ENCODE peak calls at places on chromosomes 6 and 20, in six cellular contexts. One of them, this sample, is unnamed.

GRCh38 chr6:29976588-29977424 is 34.5 kb downstream of the HLA-A start:
- DNase-seq in neural crest cell: peak
- DNase-seq in NCI-H2029 treated with DMSO at 0.1 percent for 48 hours: peak
- DNase-seq in left lung: peak
- DNase-seq in stimulated activated CD4-positive, alpha-beta T cell treated with anti-CD3 and anti-CD28 coated beads, Interleukin-4, amount 100 ng/mL, for 24 hours: peak
- DNase-seq in stomach: peak
- DNase-seq in this sample: peak

GRCh38 chr6:32329141-32329540 is 42.6 kb downstream of the TSBP1 start:
- DNase-seq in left lung: no peak
- DNase-seq in stomach: no peak
- DNase-seq in NCI-H2029 treated with DMSO at 0.1 percent for 48 hours: no peak
- DNase-seq in stimulated activated CD4-positive, alpha-beta T cell treated with anti-CD3 and anti-CD28 coated beads, Interleukin-4, amount 100 ng/mL, for 24 hours: no peak
- DNase-seq in neural crest cell: no peak
- DNase-seq in this sample: no peak

GRCh38 chr20:43787937-43788336 is 61.1 kb upstream of the GTSF1L start:
- DNase-seq in left lung: no peak
- DNase-seq in NCI-H2029 treated with DMSO at 0.1 percent for 48 hours: no peak
- DNase-seq in stimulated activated CD4-positive, alpha-beta T cell treated with anti-CD3 and anti-CD28 coated beads, Interleukin-4, amount 100 ng/mL, for 24 hours: no peak
- DNase-seq in stomach: no peak
- DNase-seq in neural crest cell: no peak
- DNase-seq in this sample: no peak

GRCh38 chr6:12286381-12287132 is 3.6 kb upstream of the EDN1 start:
- DNase-seq in NCI-H2029 treated with DMSO at 0.1 percent for 48 hours: no peak
- DNase-seq in stomach: no peak
- DNase-seq in stimulated activated CD4-positive, alpha-beta T cell treated with anti-CD3 and anti-CD28 coated beads, Interleukin-4, amount 100 ng/mL, for 24 hours: no peak
- DNase-seq in neural crest cell: no peak
- DNase-seq in left lung: no peak
- DNase-seq in this sample: no peak

GRCh38 chr6:144151010-144151727 is 852 bp downstream of the STX11 start:
- DNase-seq in neural crest cell: no peak
- DNase-seq in stomach: no peak
- DNase-seq in NCI-H2029 treated with DMSO at 0.1 percent for 48 hours: no peak
- DNase-seq in stimulated activated CD4-positive, alpha-beta T cell treated with anti-CD3 and anti-CD28 coated beads, Interleukin-4, amount 100 ng/mL, for 24 hours: peak
- DNase-seq in left lung: no peak
- DNase-seq in this sample: no peak

GRCh38 chr6:90484903-90485302 is 102.0 kb downstream of the MAP3K7 start:
- DNase-seq in left lung: no peak
- DNase-seq in stimulated activated CD4-positive, alpha-beta T cell treated with anti-CD3 and anti-CD28 coated beads, Interleukin-4, amount 100 ng/mL, for 24 hours: no peak
- DNase-seq in NCI-H2029 treated with DMSO at 0.1 percent for 48 hours: no peak
- DNase-seq in stomach: no peak
- DNase-seq in neural crest cell: peak
- DNase-seq in this sample: peak

GRCh38 chr6:36907781-36908180 is 22.0 kb downstream of the C6orf89 start:
- DNase-seq in NCI-H2029 treated with DMSO at 0.1 percent for 48 hours: peak
- DNase-seq in stomach: peak
- DNase-seq in stimulated activated CD4-positive, alpha-beta T cell treated with anti-CD3 and anti-CD28 coated beads, Interleukin-4, amount 100 ng/mL, for 24 hours: no peak
- DNase-seq in neural crest cell: no peak
- DNase-seq in left lung: no peak
- DNase-seq in this sample: peak

GRCh38 chr6:170208651-170209353 is 82.1 kb downstream of the DLL1 start:
- DNase-seq in stomach: peak
- DNase-seq in stimulated activated CD4-positive, alpha-beta T cell treated with anti-CD3 and anti-CD28 coated beads, Interleukin-4, amount 100 ng/mL, for 24 hours: peak
- DNase-seq in left lung: no peak
- DNase-seq in NCI-H2029 treated with DMSO at 0.1 percent for 48 hours: no peak
- DNase-seq in neural crest cell: no peak
- DNase-seq in this sample: peak

GRCh38 chr6:27809939-27810767 is 102.0 kb downstream of the OR2B2 start:
- DNase-seq in stimulated activated CD4-positive, alpha-beta T cell treated with anti-CD3 and anti-CD28 coated beads, Interleukin-4, amount 100 ng/mL, for 24 hours: peak
- DNase-seq in left lung: peak
- DNase-seq in NCI-H2029 treated with DMSO at 0.1 percent for 48 hours: peak
- DNase-seq in stomach: peak
- DNase-seq in neural crest cell: peak
- DNase-seq in this sample: no peak

GRCh38 chr20:57598060-57598459 is 22.2 kb downstream of the ZBP1 start:
- DNase-seq in NCI-H2029 treated with DMSO at 0.1 percent for 48 hours: no peak
- DNase-seq in stimulated activated CD4-positive, alpha-beta T cell treated with anti-CD3 and anti-CD28 coated beads, Interleukin-4, amount 100 ng/mL, for 24 hours: no peak
- DNase-seq in left lung: peak
- DNase-seq in neural crest cell: no peak
- DNase-seq in stomach: no peak
- DNase-seq in this sample: no peak

GRCh38 chr20:60108397-60108796 is 150.2 kb downstream of the CDH26 start:
- DNase-seq in neural crest cell: no peak
- DNase-seq in stomach: no peak
- DNase-seq in NCI-H2029 treated with DMSO at 0.1 percent for 48 hours: no peak
- DNase-seq in left lung: no peak
- DNase-seq in stimulated activated CD4-positive, alpha-beta T cell treated with anti-CD3 and anti-CD28 coated beads, Interleukin-4, amount 100 ng/mL, for 24 hours: no peak
- DNase-seq in this sample: no peak

GRCh38 chr6:136969433-136969832 is 47.3 kb downstream of the SLC35D3 start:
- DNase-seq in stomach: peak
- DNase-seq in NCI-H2029 treated with DMSO at 0.1 percent for 48 hours: no peak
- DNase-seq in stimulated activated CD4-positive, alpha-beta T cell treated with anti-CD3 and anti-CD28 coated beads, Interleukin-4, amount 100 ng/mL, for 24 hours: no peak
- DNase-seq in neural crest cell: no peak
- DNase-seq in left lung: no peak
- DNase-seq in this sample: no peak

GRCh38 chr20:38152175-38153010 is 12.7 kb downstream of the TGM2 start:
- DNase-seq in stomach: peak
- DNase-seq in stimulated activated CD4-positive, alpha-beta T cell treated with anti-CD3 and anti-CD28 coated beads, Interleukin-4, amount 100 ng/mL, for 24 hours: no peak
- DNase-seq in neural crest cell: no peak
- DNase-seq in left lung: peak
- DNase-seq in NCI-H2029 treated with DMSO at 0.1 percent for 48 hours: no peak
- DNase-seq in this sample: no peak

This sample was measured in head of caudate nucleus.